ENCODE peak calls at places on chromosomes 6 and 20, in eight cellular contexts. One of them, this sample, is unnamed.

GRCh38 chr20:31788578-31788977 is 30.6 kb upstream of the MYLK2 start:
- DNase-seq in stomach: no peak
- DNase-seq in AG04450: no peak
- DNase-seq in upper lobe of left lung: no peak
- DNase-seq in cardiac muscle cell: peak; percentile 36
- DNase-seq in left ventricle myocardium inferior: no peak
- DNase-seq in heart left ventricle: no peak
- DNase-seq in HL-60: no peak
- DNase-seq in this sample: no peak

GRCh38 chr20:36591854-36592641 is 13.5 kb upstream of the RAB5IF start:
- DNase-seq in stomach: no peak
- DNase-seq in AG04450: no peak
- DNase-seq in upper lobe of left lung: no peak
- DNase-seq in cardiac muscle cell: peak; percentile 53
- DNase-seq in left ventricle myocardium inferior: no peak
- DNase-seq in heart left ventricle: no peak
- DNase-seq in HL-60: no peak
- DNase-seq in this sample: no peak

GRCh38 chr6:89035252-89036106 is 45.1 kb upstream of the PNRC1 start:
- DNase-seq in stomach: peak; percentile 72
- DNase-seq in AG04450: peak; percentile 86
- DNase-seq in upper lobe of left lung: peak; percentile 90
- DNase-seq in cardiac muscle cell: peak; percentile 54
- DNase-seq in left ventricle myocardium inferior: peak; percentile 78
- DNase-seq in heart left ventricle: peak; percentile 69
- DNase-seq in HL-60: no peak
- DNase-seq in this sample: peak; percentile 64

GRCh38 chr6:138226701-138227315 is 8.5 kb upstream of the PBOV1 start:
- DNase-seq in stomach: no peak
- DNase-seq in AG04450: no peak
- DNase-seq in upper lobe of left lung: no peak
- DNase-seq in cardiac muscle cell: no peak
- DNase-seq in left ventricle myocardium inferior: no peak
- DNase-seq in heart left ventricle: no peak
- DNase-seq in HL-60: no peak
- DNase-seq in this sample: no peak

GRCh38 chr6:24907959-24908358 is 27.8 kb downstream of the RIPOR2 start:
- DNase-seq in stomach: no peak
- DNase-seq in AG04450: no peak
- DNase-seq in upper lobe of left lung: no peak
- DNase-seq in cardiac muscle cell: no peak
- DNase-seq in left ventricle myocardium inferior: no peak
- DNase-seq in heart left ventricle: no peak
- DNase-seq in HL-60: no peak
- DNase-seq in this sample: no peak

GRCh38 chr6:155328539-155329459 is 14.5 kb upstream of the TFB1M start:
- DNase-seq in stomach: peak; percentile 92
- DNase-seq in AG04450: no peak
- DNase-seq in upper lobe of left lung: no peak
- DNase-seq in cardiac muscle cell: no peak
- DNase-seq in left ventricle myocardium inferior: no peak
- DNase-seq in heart left ventricle: no peak
- DNase-seq in HL-60: no peak
- DNase-seq in this sample: no peak

GRCh38 chr20:35506872-35507638 is 22.4 kb downstream of the C20orf173 start:
- DNase-seq in stomach: no peak
- DNase-seq in AG04450: no peak
- DNase-seq in upper lobe of left lung: no peak
- DNase-seq in cardiac muscle cell: no peak
- DNase-seq in left ventricle myocardium inferior: no peak
- DNase-seq in heart left ventricle: no peak
- DNase-seq in HL-60: no peak
- DNase-seq in this sample: peak; percentile 51

GRCh38 chr6:52731719-52732118 is 31.6 kb downstream of the GSTA2 start:
- DNase-seq in stomach: no peak
- DNase-seq in AG04450: no peak
- DNase-seq in upper lobe of left lung: no peak
- DNase-seq in cardiac muscle cell: no peak
- DNase-seq in left ventricle myocardium inferior: no peak
- DNase-seq in heart left ventricle: no peak
- DNase-seq in HL-60: no peak
- DNase-seq in this sample: no peak

GRCh38 chr20:4898282-4898681 is 103.0 kb downstream of the SLC23A2 start:
- DNase-seq in stomach: peak; percentile 65
- DNase-seq in AG04450: peak; percentile 43
- DNase-seq in upper lobe of left lung: no peak
- DNase-seq in cardiac muscle cell: no peak
- DNase-seq in left ventricle myocardium inferior: peak; percentile 29
- DNase-seq in heart left ventricle: peak; percentile 22
- DNase-seq in HL-60: no peak
- DNase-seq in this sample: peak; percentile 76

GRCh38 chr6:85157266-85157665 is 292.6 kb upstream of the NT5E start:
- DNase-seq in stomach: no peak
- DNase-seq in AG04450: no peak
- DNase-seq in upper lobe of left lung: no peak
- DNase-seq in cardiac muscle cell: no peak
- DNase-seq in left ventricle myocardium inferior: no peak
- DNase-seq in heart left ventricle: no peak
- DNase-seq in HL-60: no peak
- DNase-seq in this sample: no peak

GRCh38 chr6:157283900-157284737 is 39.2 kb downstream of the TMEM242 start:
- DNase-seq in stomach: no peak
- DNase-seq in AG04450: no peak
- DNase-seq in upper lobe of left lung: no peak
- DNase-seq in cardiac muscle cell: no peak
- DNase-seq in left ventricle myocardium inferior: no peak
- DNase-seq in heart left ventricle: no peak
- DNase-seq in HL-60: no peak
- DNase-seq in this sample: no peak

GRCh38 chr6:20092071-20092566 is 120.2 kb downstream of the MBOAT1 start:
- DNase-seq in stomach: no peak
- DNase-seq in AG04450: peak; percentile 6
- DNase-seq in upper lobe of left lung: no peak
- DNase-seq in cardiac muscle cell: peak; percentile 58
- DNase-seq in left ventricle myocardium inferior: no peak
- DNase-seq in heart left ventricle: no peak
- DNase-seq in HL-60: peak; percentile 32
- DNase-seq in this sample: peak; percentile 43

GRCh38 chr6:36724514-36725385 is 27.1 kb downstream of the RAB44 start:
- DNase-seq in stomach: peak; percentile 89
- DNase-seq in AG04450: peak; percentile 23
- DNase-seq in upper lobe of left lung: peak; percentile 72
- DNase-seq in cardiac muscle cell: peak; percentile 79
- DNase-seq in left ventricle myocardium inferior: peak; percentile 56
- DNase-seq in heart left ventricle: no peak
- DNase-seq in HL-60: peak; percentile 55
- DNase-seq in this sample: peak; percentile 65

GRCh38 chr6:132443206-132443605 is 41.9 kb upstream of the MOXD1 start:
- DNase-seq in stomach: no peak
- DNase-seq in AG04450: no peak
- DNase-seq in upper lobe of left lung: no peak
- DNase-seq in cardiac muscle cell: no peak
- DNase-seq in left ventricle myocardium inferior: no peak
- DNase-seq in heart left ventricle: no peak
- DNase-seq in HL-60: no peak
- DNase-seq in this sample: no peak

GRCh38 chr6:145194389-145194788 is 540.9 kb downstream of the EPM2A start:
- DNase-seq in stomach: no peak
- DNase-seq in AG04450: no peak
- DNase-seq in upper lobe of left lung: no peak
- DNase-seq in cardiac muscle cell: no peak
- DNase-seq in left ventricle myocardium inferior: no peak
- DNase-seq in heart left ventricle: no peak
- DNase-seq in HL-60: no peak
- DNase-seq in this sample: no peak

GRCh38 chr6:136208783-136209182 is 41.3 kb downstream of the MTFR2 start:
- DNase-seq in stomach: no peak
- DNase-seq in AG04450: no peak
- DNase-seq in upper lobe of left lung: no peak
- DNase-seq in cardiac muscle cell: no peak
- DNase-seq in left ventricle myocardium inferior: no peak
- DNase-seq in heart left ventricle: no peak
- DNase-seq in HL-60: no peak
- DNase-seq in this sample: no peak

GRCh38 chr6:166578536-166579233 is 7.8 kb downstream of the RAMACL start:
- DNase-seq in stomach: no peak
- DNase-seq in AG04450: no peak
- DNase-seq in upper lobe of left lung: peak; percentile 13
- DNase-seq in cardiac muscle cell: no peak
- DNase-seq in left ventricle myocardium inferior: no peak
- DNase-seq in heart left ventricle: no peak
- DNase-seq in HL-60: no peak
- DNase-seq in this sample: no peak

GRCh38 chr6:15317251-15317650 is 71.4 kb downstream of the JARID2 start:
- DNase-seq in stomach: no peak
- DNase-seq in AG04450: no peak
- DNase-seq in upper lobe of left lung: no peak
- DNase-seq in cardiac muscle cell: no peak
- DNase-seq in left ventricle myocardium inferior: no peak
- DNase-seq in heart left ventricle: no peak
- DNase-seq in HL-60: no peak
- DNase-seq in this sample: no peak

GRCh38 chr6:15320683-15321082 is 74.8 kb downstream of the JARID2 start:
- DNase-seq in stomach: no peak
- DNase-seq in AG04450: no peak
- DNase-seq in upper lobe of left lung: no peak
- DNase-seq in cardiac muscle cell: no peak
- DNase-seq in left ventricle myocardium inferior: no peak
- DNase-seq in heart left ventricle: no peak
- DNase-seq in HL-60: no peak
- DNase-seq in this sample: no peak

GRCh38 chr6:15317934-15318902 is 72.3 kb downstream of the JARID2 start:
- DNase-seq in stomach: no peak
- DNase-seq in AG04450: no peak
- DNase-seq in upper lobe of left lung: no peak
- DNase-seq in cardiac muscle cell: peak; percentile 60
- DNase-seq in left ventricle myocardium inferior: no peak
- DNase-seq in heart left ventricle: no peak
- DNase-seq in HL-60: peak; percentile 33
- DNase-seq in this sample: peak; percentile 16

GRCh38 chr6:15322184-15322583 is 76.3 kb downstream of the JARID2 start:
- DNase-seq in stomach: no peak
- DNase-seq in AG04450: no peak
- DNase-seq in upper lobe of left lung: no peak
- DNase-seq in cardiac muscle cell: no peak
- DNase-seq in left ventricle myocardium inferior: no peak
- DNase-seq in heart left ventricle: no peak
- DNase-seq in HL-60: no peak
- DNase-seq in this sample: no peak

DNA sequence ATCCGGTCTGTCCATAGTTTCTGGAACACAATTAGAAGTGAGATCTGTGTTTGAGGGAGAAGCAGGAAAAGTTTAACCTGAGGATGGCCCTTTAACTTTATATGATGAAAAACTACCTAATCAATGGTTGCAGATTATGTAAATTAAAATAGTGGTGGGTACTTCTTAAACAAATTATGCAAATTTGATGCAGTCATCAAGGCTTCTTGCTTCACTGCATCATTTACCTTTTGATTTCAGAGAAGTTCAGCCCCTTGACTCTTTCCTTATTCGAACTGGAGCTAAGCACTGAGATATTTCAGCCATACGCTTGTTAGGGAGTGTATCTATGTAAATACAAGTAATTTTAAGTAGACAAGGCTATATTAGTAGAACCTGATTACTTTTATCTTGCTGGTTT is 73.8 kb downstream of the JARID2 start:
- DNase-seq in stomach: no peak
- DNase-seq in AG04450: no peak
- DNase-seq in upper lobe of left lung: no peak
- DNase-seq in cardiac muscle cell: no peak
- DNase-seq in left ventricle myocardium inferior: no peak
- DNase-seq in heart left ventricle: no peak
- DNase-seq in HL-60: no peak
- DNase-seq in this sample: no peak
- H3K4me3 ChIP-seq in stomach: no peak overlapping the region
- H3K4me3 ChIP-seq in AG04450: no peak overlapping the region
- H3K4me3 ChIP-seq in upper lobe of left lung: no peak overlapping the region
- H3K4me3 ChIP-seq in cardiac muscle cell: no peak overlapping the region
- H3K4me3 ChIP-seq in left ventricle myocardium inferior: no peak overlapping the region
- H3K4me3 ChIP-seq in heart left ventricle: no peak overlapping the region
- H3K4me3 ChIP-seq in HL-60: no peak overlapping the region
- H3K4me3 ChIP-seq in this sample: no peak overlapping the region

GRCh38 chr20:24678351-24679106 is 209.1 kb downstream of the SYNDIG1 start:
- DNase-seq in stomach: no peak
- DNase-seq in AG04450: no peak
- DNase-seq in upper lobe of left lung: no peak
- DNase-seq in cardiac muscle cell: no peak
- DNase-seq in left ventricle myocardium inferior: no peak
- DNase-seq in heart left ventricle: no peak
- DNase-seq in HL-60: no peak
- DNase-seq in this sample: no peak
- H3K27ac ChIP-seq in stomach: no peak overlapping the region
- H3K27ac ChIP-seq in AG04450: no peak overlapping the region
- H3K27ac ChIP-seq in upper lobe of left lung: no peak overlapping the region
- H3K27ac ChIP-seq in cardiac muscle cell: no peak overlapping the region
- H3K27ac ChIP-seq in left ventricle myocardium inferior: no peak overlapping the region
- H3K27ac ChIP-seq in heart left ventricle: no peak overlapping the region
- H3K27ac ChIP-seq in HL-60: no peak overlapping the region
- H3K27ac ChIP-seq in this sample: no peak overlapping the region

DNA sequence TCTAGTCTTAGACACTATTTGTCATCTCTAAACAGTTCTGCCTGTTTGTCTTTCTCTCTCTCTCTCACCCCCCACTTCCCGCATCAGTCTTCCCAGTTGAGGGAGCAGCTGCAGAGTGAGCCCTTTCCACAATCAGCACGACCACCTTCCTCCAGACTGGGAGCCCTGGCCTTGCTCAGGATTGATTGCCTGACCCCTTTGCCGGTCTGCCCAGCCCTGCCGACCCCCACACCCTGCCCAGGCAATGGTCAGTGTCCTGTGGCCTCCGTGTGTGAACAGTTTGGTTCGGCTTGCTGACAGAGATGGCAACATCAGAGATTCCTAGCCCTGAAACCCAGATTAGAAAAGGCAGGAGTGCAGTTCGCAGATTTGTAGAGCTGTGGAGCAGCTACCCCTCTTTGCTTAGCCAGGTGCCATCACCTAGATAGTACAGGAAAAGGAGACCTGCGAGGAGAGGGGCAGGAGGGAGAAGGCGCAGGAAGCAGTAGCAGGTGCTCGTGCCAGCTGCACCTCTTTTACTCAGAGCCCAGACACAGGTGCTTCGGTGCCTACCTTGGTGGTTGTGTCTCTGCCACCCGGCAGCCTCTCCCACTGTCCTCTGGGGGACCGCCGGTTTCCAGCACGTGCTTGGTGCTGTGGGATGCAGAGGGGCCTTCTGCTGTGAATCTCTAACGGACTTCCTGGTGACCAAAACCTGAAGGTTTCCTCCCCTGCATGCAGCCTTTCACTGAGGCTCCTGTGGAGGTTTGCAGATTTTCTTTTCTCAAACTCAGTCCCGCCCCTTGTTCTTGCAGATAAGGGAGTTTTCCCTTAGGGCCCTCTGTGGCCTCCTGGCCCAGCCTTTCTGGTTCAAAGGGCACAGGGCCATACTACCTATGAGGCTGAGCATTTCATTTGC is 92.4 kb downstream of the SCML4 start:
- DNase-seq in stomach: no peak
- DNase-seq in AG04450: no peak
- DNase-seq in upper lobe of left lung: no peak
- DNase-seq in cardiac muscle cell: no peak
- DNase-seq in left ventricle myocardium inferior: no peak
- DNase-seq in heart left ventricle: no peak
- DNase-seq in HL-60: no peak
- DNase-seq in this sample: no peak
- H3K4me3 ChIP-seq in stomach: peak overlapping the region; percentile 8
- H3K4me3 ChIP-seq in AG04450: no peak overlapping the region
- H3K4me3 ChIP-seq in upper lobe of left lung: no peak overlapping the region
- H3K4me3 ChIP-seq in cardiac muscle cell: no peak overlapping the region
- H3K4me3 ChIP-seq in left ventricle myocardium inferior: no peak overlapping the region
- H3K4me3 ChIP-seq in heart left ventricle: no peak overlapping the region
- H3K4me3 ChIP-seq in HL-60: no peak overlapping the region
- H3K4me3 ChIP-seq in this sample: no peak overlapping the region

GRCh38 chr6:127483399-127484055 is 24.3 kb upstream of the KIAA0408 start:
- DNase-seq in stomach: no peak
- DNase-seq in AG04450: no peak
- DNase-seq in upper lobe of left lung: no peak
- DNase-seq in cardiac muscle cell: no peak
- DNase-seq in left ventricle myocardium inferior: no peak
- DNase-seq in heart left ventricle: no peak
- DNase-seq in HL-60: no peak
- DNase-seq in this sample: no peak
- H3K27ac ChIP-seq in stomach: no peak overlapping the region
- H3K27ac ChIP-seq in AG04450: no peak overlapping the region
- H3K27ac ChIP-seq in upper lobe of left lung: peak overlapping the region; percentile 8
- H3K27ac ChIP-seq in cardiac muscle cell: no peak overlapping the region
- H3K27ac ChIP-seq in left ventricle myocardium inferior: no peak overlapping the region
- H3K27ac ChIP-seq in heart left ventricle: no peak overlapping the region
- H3K27ac ChIP-seq in HL-60: no peak overlapping the region
- H3K27ac ChIP-seq in this sample: peak overlapping the region; percentile 68

This sample was measured in brain microvascular endothelial cell.